ENCODE peak calls at places on chromosomes 5 and 9, in eight cellular contexts. One of them, this sample, is unnamed. For H3K4me1, the result is how much of the 10 kb centered on the place peaks cover.

GRCh38 chr5:143390941-143391340 is 12.5 kb downstream of the NR3C1 start:
- DNase-seq in prostate gland: no peak
- DNase-seq in uterus: no peak
- DNase-seq in suprapubic skin: no peak
- DNase-seq in endothelial cell of umbilical vein: no peak
- DNase-seq in tibial nerve: no peak
- DNase-seq in esophagus squamous epithelium: no peak
- DNase-seq in Peyer's patch: no peak
- DNase-seq in this sample: no peak

GRCh38 chr5:167593706-167594105 is 697.7 kb upstream of the WWC1 start:
- DNase-seq in prostate gland: no peak
- DNase-seq in uterus: no peak
- DNase-seq in suprapubic skin: no peak
- DNase-seq in endothelial cell of umbilical vein: no peak
- DNase-seq in tibial nerve: no peak
- DNase-seq in esophagus squamous epithelium: no peak
- DNase-seq in Peyer's patch: no peak
- DNase-seq in this sample: no peak

GRCh38 chr9:79292731-79293280 is 279.0 kb upstream of the TLE4 start:
- DNase-seq in prostate gland: no peak
- DNase-seq in uterus: no peak
- DNase-seq in suprapubic skin: no peak
- DNase-seq in endothelial cell of umbilical vein: no peak
- DNase-seq in tibial nerve: no peak
- DNase-seq in esophagus squamous epithelium: no peak
- DNase-seq in Peyer's patch: no peak
- DNase-seq in this sample: no peak

GRCh38 chr5:134101686-134102439 is 12.6 kb upstream of the TCF7 start:
- DNase-seq in prostate gland: no peak
- DNase-seq in uterus: no peak
- DNase-seq in suprapubic skin: no peak
- DNase-seq in endothelial cell of umbilical vein: peak
- DNase-seq in tibial nerve: peak
- DNase-seq in esophagus squamous epithelium: no peak
- DNase-seq in Peyer's patch: peak
- DNase-seq in this sample: peak

GRCh38 chr5:172686539-172687390 is 45.7 kb downstream of the NEURL1B start:
- DNase-seq in prostate gland: no peak
- DNase-seq in uterus: no peak
- DNase-seq in suprapubic skin: no peak
- DNase-seq in endothelial cell of umbilical vein: no peak
- DNase-seq in tibial nerve: no peak
- DNase-seq in esophagus squamous epithelium: no peak
- DNase-seq in Peyer's patch: no peak
- DNase-seq in this sample: no peak

GRCh38 chr5:150163547-150164059 is 3.0 kb upstream of the CDX1 start:
- DNase-seq in prostate gland: no peak
- DNase-seq in uterus: peak
- DNase-seq in suprapubic skin: no peak
- DNase-seq in endothelial cell of umbilical vein: no peak
- DNase-seq in tibial nerve: peak
- DNase-seq in esophagus squamous epithelium: no peak
- DNase-seq in Peyer's patch: peak
- DNase-seq in this sample: peak

GRCh38 chr5:125042243-125042887 is 295.9 kb upstream of the ZNF608 start:
- DNase-seq in prostate gland: no peak
- DNase-seq in uterus: no peak
- DNase-seq in suprapubic skin: no peak
- DNase-seq in endothelial cell of umbilical vein: no peak
- DNase-seq in tibial nerve: no peak
- DNase-seq in esophagus squamous epithelium: no peak
- DNase-seq in Peyer's patch: no peak
- DNase-seq in this sample: no peak

GRCh38 chr9:6901179-6901578 is 143.4 kb downstream of the KDM4C start:
- DNase-seq in prostate gland: no peak
- DNase-seq in uterus: no peak
- DNase-seq in suprapubic skin: no peak
- DNase-seq in endothelial cell of umbilical vein: no peak
- DNase-seq in tibial nerve: no peak
- DNase-seq in esophagus squamous epithelium: no peak
- DNase-seq in Peyer's patch: no peak
- DNase-seq in this sample: no peak

GRCh38 chr9:133883356-133883755 is 108.8 kb downstream of the VAV2 start:
- DNase-seq in prostate gland: no peak
- DNase-seq in uterus: no peak
- DNase-seq in suprapubic skin: no peak
- DNase-seq in endothelial cell of umbilical vein: no peak
- DNase-seq in tibial nerve: no peak
- DNase-seq in esophagus squamous epithelium: no peak
- DNase-seq in Peyer's patch: no peak
- DNase-seq in this sample: no peak

GRCh38 chr9:133882849-133883248 is 109.3 kb downstream of the VAV2 start:
- DNase-seq in prostate gland: no peak
- DNase-seq in uterus: no peak
- DNase-seq in suprapubic skin: no peak
- DNase-seq in endothelial cell of umbilical vein: no peak
- DNase-seq in tibial nerve: no peak
- DNase-seq in esophagus squamous epithelium: no peak
- DNase-seq in Peyer's patch: no peak
- DNase-seq in this sample: no peak

GRCh38 chr9:133887540-133888047 is 104.5 kb downstream of the VAV2 start:
- DNase-seq in prostate gland: no peak
- DNase-seq in uterus: no peak
- DNase-seq in suprapubic skin: no peak
- DNase-seq in endothelial cell of umbilical vein: no peak
- DNase-seq in tibial nerve: no peak
- DNase-seq in esophagus squamous epithelium: no peak
- DNase-seq in Peyer's patch: no peak
- DNase-seq in this sample: no peak

GRCh38 chr9:133886563-133887501 is 105.3 kb downstream of the VAV2 start:
- DNase-seq in prostate gland: no peak
- DNase-seq in uterus: no peak
- DNase-seq in suprapubic skin: no peak
- DNase-seq in endothelial cell of umbilical vein: no peak
- DNase-seq in tibial nerve: no peak
- DNase-seq in esophagus squamous epithelium: no peak
- DNase-seq in Peyer's patch: no peak
- DNase-seq in this sample: no peak

DNA sequence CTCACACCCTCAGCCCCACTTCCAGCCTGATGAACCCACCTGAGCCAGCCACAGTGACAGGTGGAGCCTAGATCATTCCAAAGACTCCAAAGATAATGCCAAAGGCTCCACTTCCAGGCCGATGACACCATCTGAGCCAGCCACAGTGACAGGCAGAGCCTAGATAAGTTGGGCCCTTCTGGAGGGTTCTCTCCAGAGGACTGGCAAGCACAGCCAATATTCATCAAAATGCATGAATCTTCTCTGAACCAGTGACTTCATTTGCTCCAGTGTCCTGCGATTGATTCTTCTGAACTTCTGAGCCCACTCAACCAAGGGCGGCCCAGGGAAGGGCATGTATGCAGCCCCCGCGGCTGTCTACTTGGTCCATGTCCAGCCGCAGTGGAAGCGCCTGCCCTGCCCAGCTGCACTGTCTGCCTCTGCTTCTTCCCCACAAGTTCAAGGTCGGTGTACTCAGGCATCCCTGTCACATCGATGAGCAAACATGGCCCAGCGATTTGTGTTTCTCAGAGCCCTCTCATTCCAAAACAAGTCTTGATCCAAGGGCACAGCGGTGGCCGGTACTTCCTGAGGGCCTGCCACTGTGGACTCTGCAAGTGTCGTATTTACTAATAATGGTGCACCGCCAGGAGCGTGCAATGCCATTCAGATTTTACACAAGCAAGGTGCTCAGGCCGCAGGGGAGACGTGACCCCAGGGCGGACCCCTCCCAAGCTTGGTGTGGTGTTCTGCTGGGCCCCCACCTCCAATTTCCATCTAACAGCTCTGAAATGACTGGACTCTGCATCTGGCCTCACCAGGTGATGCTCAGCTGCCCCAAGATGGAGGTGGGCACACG is 107.0 kb downstream of the VAV2 start:
- DNase-seq in prostate gland: no peak
- DNase-seq in uterus: no peak
- DNase-seq in suprapubic skin: no peak
- DNase-seq in endothelial cell of umbilical vein: no peak
- DNase-seq in tibial nerve: no peak
- DNase-seq in esophagus squamous epithelium: no peak
- DNase-seq in Peyer's patch: no peak
- DNase-seq in this sample: no peak
- TF ChIP-seq POLR2A in prostate gland: no peak
- TF ChIP-seq POLR2A in uterus: no peak
- TF ChIP-seq POLR2A in suprapubic skin: no peak
- TF ChIP-seq POLR2A in endothelial cell of umbilical vein: no peak
- TF ChIP-seq POLR2A in tibial nerve: no peak
- TF ChIP-seq POLR2A in esophagus squamous epithelium: no peak
- TF ChIP-seq POLR2A in Peyer's patch: no peak
- TF ChIP-seq POLR2A in this sample: no peak

GRCh38 chr9:33164138-33164809 is 2.9 kb downstream of the B4GALT1 start:
- DNase-seq in prostate gland: no peak
- DNase-seq in uterus: no peak
- DNase-seq in suprapubic skin: no peak
- DNase-seq in endothelial cell of umbilical vein: no peak
- DNase-seq in tibial nerve: peak
- DNase-seq in esophagus squamous epithelium: no peak
- DNase-seq in Peyer's patch: no peak
- DNase-seq in this sample: no peak
- H3K4me1 ChIP-seq in prostate gland: under half
- H3K4me1 ChIP-seq in uterus: under half
- H3K4me1 ChIP-seq in suprapubic skin: half or more
- H3K4me1 ChIP-seq in endothelial cell of umbilical vein: half or more
- H3K4me1 ChIP-seq in tibial nerve: half or more
- H3K4me1 ChIP-seq in esophagus squamous epithelium: half or more
- H3K4me1 ChIP-seq in Peyer's patch: half or more
- H3K4me1 ChIP-seq in this sample: half or more

GRCh38 chr9:128252317-128253139 is 23.3 kb downstream of the GOLGA2 start:
- DNase-seq in prostate gland: no peak
- DNase-seq in uterus: no peak
- DNase-seq in suprapubic skin: no peak
- DNase-seq in endothelial cell of umbilical vein: no peak
- DNase-seq in tibial nerve: no peak
- DNase-seq in esophagus squamous epithelium: no peak
- DNase-seq in Peyer's patch: no peak
- DNase-seq in this sample: no peak

GRCh38 chr9:128254855-128255759 is 20.7 kb downstream of the GOLGA2 start:
- DNase-seq in prostate gland: peak
- DNase-seq in uterus: peak
- DNase-seq in suprapubic skin: no peak
- DNase-seq in endothelial cell of umbilical vein: peak
- DNase-seq in tibial nerve: peak
- DNase-seq in esophagus squamous epithelium: no peak
- DNase-seq in Peyer's patch: peak
- DNase-seq in this sample: peak

GRCh38 chr9:128253991-128254346 is 21.8 kb downstream of the GOLGA2 start:
- DNase-seq in prostate gland: no peak
- DNase-seq in uterus: no peak
- DNase-seq in suprapubic skin: no peak
- DNase-seq in endothelial cell of umbilical vein: no peak
- DNase-seq in tibial nerve: no peak
- DNase-seq in esophagus squamous epithelium: no peak
- DNase-seq in Peyer's patch: no peak
- DNase-seq in this sample: no peak

GRCh38 chr9:128253140-128253990 is 22.4 kb downstream of the GOLGA2 start:
- DNase-seq in prostate gland: no peak
- DNase-seq in uterus: no peak
- DNase-seq in suprapubic skin: no peak
- DNase-seq in endothelial cell of umbilical vein: no peak
- DNase-seq in tibial nerve: no peak
- DNase-seq in esophagus squamous epithelium: no peak
- DNase-seq in Peyer's patch: no peak
- DNase-seq in this sample: no peak

DNA sequence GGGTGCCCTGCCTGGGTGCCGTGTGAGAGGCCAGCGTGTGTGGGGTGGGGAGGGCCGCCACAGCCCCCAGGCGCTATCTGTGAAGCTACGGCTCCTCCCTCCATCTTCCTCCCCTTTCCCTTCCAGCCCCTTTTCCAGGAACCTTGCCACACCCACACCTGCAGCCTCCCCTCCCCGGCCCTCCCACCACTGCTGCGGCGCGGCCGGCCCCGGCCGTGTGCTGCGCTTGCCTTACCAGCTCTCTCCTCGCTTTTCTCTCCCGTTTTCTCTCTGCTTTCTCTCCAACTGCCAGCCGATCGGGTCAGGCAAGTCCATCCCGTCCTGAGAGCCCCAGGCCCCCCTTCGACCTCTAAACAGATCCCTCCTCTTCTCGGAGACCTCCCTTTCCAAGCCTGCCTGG is 21.4 kb downstream of the GOLGA2 start:
- DNase-seq in prostate gland: no peak
- DNase-seq in uterus: no peak
- DNase-seq in suprapubic skin: no peak
- DNase-seq in endothelial cell of umbilical vein: no peak
- DNase-seq in tibial nerve: no peak
- DNase-seq in esophagus squamous epithelium: no peak
- DNase-seq in Peyer's patch: no peak
- DNase-seq in this sample: no peak
- TF ChIP-seq POLR2A in prostate gland: no peak
- TF ChIP-seq POLR2A in uterus: no peak
- TF ChIP-seq POLR2A in suprapubic skin: no peak
- TF ChIP-seq POLR2A in endothelial cell of umbilical vein: no peak
- TF ChIP-seq POLR2A in tibial nerve: no peak
- TF ChIP-seq POLR2A in esophagus squamous epithelium: no peak
- TF ChIP-seq POLR2A in Peyer's patch: no peak
- TF ChIP-seq POLR2A in this sample: no peak

GRCh38 chr5:139386039-139386438 is 2.9 kb upstream of the SLC23A1 start:
- DNase-seq in prostate gland: no peak
- DNase-seq in uterus: no peak
- DNase-seq in suprapubic skin: no peak
- DNase-seq in endothelial cell of umbilical vein: no peak
- DNase-seq in tibial nerve: no peak
- DNase-seq in esophagus squamous epithelium: no peak
- DNase-seq in Peyer's patch: peak
- DNase-seq in this sample: no peak

GRCh38 chr5:139383275-139383992 is at the start of gene SLC23A1:
- DNase-seq in prostate gland: no peak
- DNase-seq in uterus: no peak
- DNase-seq in suprapubic skin: peak
- DNase-seq in endothelial cell of umbilical vein: no peak
- DNase-seq in tibial nerve: no peak
- DNase-seq in esophagus squamous epithelium: no peak
- DNase-seq in Peyer's patch: peak
- DNase-seq in this sample: no peak

GRCh38 chr5:139383993-139384590 is 995 bp upstream of the SLC23A1 start:
- DNase-seq in prostate gland: peak
- DNase-seq in uterus: no peak
- DNase-seq in suprapubic skin: peak
- DNase-seq in endothelial cell of umbilical vein: no peak
- DNase-seq in tibial nerve: no peak
- DNase-seq in esophagus squamous epithelium: no peak
- DNase-seq in Peyer's patch: peak
- DNase-seq in this sample: peak

GRCh38 chr5:139384591-139385051 is 1.5 kb upstream of the SLC23A1 start:
- DNase-seq in prostate gland: no peak
- DNase-seq in uterus: no peak
- DNase-seq in suprapubic skin: no peak
- DNase-seq in endothelial cell of umbilical vein: no peak
- DNase-seq in tibial nerve: no peak
- DNase-seq in esophagus squamous epithelium: no peak
- DNase-seq in Peyer's patch: peak
- DNase-seq in this sample: no peak

DNA sequence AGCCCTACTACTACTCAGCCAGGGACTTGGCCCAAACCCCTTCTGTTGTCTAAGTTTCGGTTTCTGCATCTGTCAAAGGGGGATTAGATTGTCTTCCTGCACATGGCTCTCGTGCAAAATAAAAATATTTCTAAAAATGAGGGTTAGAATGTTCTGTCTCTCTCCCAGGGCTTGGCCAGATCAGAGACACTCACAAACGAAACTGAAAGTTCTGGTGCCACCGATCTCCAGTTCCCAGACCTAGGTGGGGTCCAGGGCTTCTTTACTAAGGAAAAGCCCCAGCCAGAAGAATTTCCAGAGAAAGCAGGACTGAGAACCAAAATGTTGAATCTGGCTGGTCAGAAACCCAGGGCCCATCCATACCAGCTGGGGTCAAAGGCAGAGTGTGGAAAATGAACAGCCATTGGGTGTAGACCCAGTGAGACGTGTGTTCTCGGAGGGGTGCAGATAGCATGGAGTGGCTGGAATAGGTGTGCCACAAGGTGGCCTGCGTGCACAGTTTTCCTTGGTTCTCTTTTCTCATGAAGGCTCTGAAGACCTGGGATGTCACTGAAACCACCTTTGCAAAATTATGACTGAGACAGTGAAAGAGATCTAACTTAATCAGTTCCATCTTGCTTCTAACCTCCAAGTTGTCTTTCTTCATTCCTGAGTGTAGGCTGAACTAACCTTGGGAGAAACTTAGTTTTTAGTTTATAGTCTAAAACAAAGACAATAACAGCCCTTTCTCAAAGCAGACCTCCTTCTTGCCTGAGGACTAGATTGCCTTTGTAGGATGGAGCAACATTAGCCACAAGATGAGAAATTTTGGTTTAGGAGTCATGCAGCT is 2.2 kb upstream of the SLC23A1 start:
- DNase-seq in prostate gland: no peak
- DNase-seq in uterus: no peak
- DNase-seq in suprapubic skin: no peak
- DNase-seq in endothelial cell of umbilical vein: no peak
- DNase-seq in tibial nerve: no peak
- DNase-seq in esophagus squamous epithelium: no peak
- DNase-seq in Peyer's patch: peak
- DNase-seq in this sample: no peak
- H3K4me1 ChIP-seq in prostate gland: under half
- H3K4me1 ChIP-seq in uterus: under half
- H3K4me1 ChIP-seq in suprapubic skin: under half
- H3K4me1 ChIP-seq in endothelial cell of umbilical vein: under half
- H3K4me1 ChIP-seq in tibial nerve: under half
- H3K4me1 ChIP-seq in esophagus squamous epithelium: under half
- H3K4me1 ChIP-seq in Peyer's patch: half or more
- H3K4me1 ChIP-seq in this sample: under half